ENCODE peak calls at places on chromosomes 1 and 21, in five cellular contexts. One of them, this sample, is unnamed.

GRCh38 chr1:2381741-2382620 is 9.4 kb downstream of the MORN1 start:
- DNase-seq in cardiac fibroblast: peak; percentile 89
- DNase-seq in pancreas: peak; percentile 81
- DNase-seq in AG04449: peak; percentile 21
- DNase-seq in CD8-positive, alpha-beta T cell: peak; percentile 59
- DNase-seq in this sample: no peak

GRCh38 chr1:108646661-108647269 is 14.1 kb downstream of the HENMT1 start:
- DNase-seq in cardiac fibroblast: peak; percentile 92
- DNase-seq in pancreas: peak; percentile 16
- DNase-seq in AG04449: peak; percentile 31
- DNase-seq in CD8-positive, alpha-beta T cell: peak; percentile 65
- DNase-seq in this sample: peak; percentile 31

GRCh38 chr1:193558491-193559028 is 372.1 kb upstream of the B3GALT2 start:
- DNase-seq in cardiac fibroblast: peak; percentile 87
- DNase-seq in pancreas: peak; percentile 27
- DNase-seq in AG04449: peak; percentile 24
- DNase-seq in CD8-positive, alpha-beta T cell: no peak
- DNase-seq in this sample: peak; percentile 65

GRCh38 chr1:66732407-66733166 is 19.7 kb upstream of the DYNLT5 start:
- DNase-seq in cardiac fibroblast: no peak
- DNase-seq in pancreas: no peak
- DNase-seq in AG04449: no peak
- DNase-seq in CD8-positive, alpha-beta T cell: no peak
- DNase-seq in this sample: no peak

GRCh38 chr1:159121526-159121925 is 45.0 kb upstream of the AIM2 start:
- DNase-seq in cardiac fibroblast: no peak
- DNase-seq in pancreas: no peak
- DNase-seq in AG04449: no peak
- DNase-seq in CD8-positive, alpha-beta T cell: no peak
- DNase-seq in this sample: no peak

GRCh38 chr1:93029317-93029716 is 49.8 kb upstream of the MTF2 start:
- DNase-seq in cardiac fibroblast: no peak
- DNase-seq in pancreas: no peak
- DNase-seq in AG04449: no peak
- DNase-seq in CD8-positive, alpha-beta T cell: no peak
- DNase-seq in this sample: no peak

GRCh38 chr21:21051109-21052055 is 53.2 kb downstream of the NCAM2 start:
- DNase-seq in cardiac fibroblast: no peak
- DNase-seq in pancreas: no peak
- DNase-seq in AG04449: no peak
- DNase-seq in CD8-positive, alpha-beta T cell: no peak
- DNase-seq in this sample: no peak

GRCh38 chr1:110513511-110513910 is 5.5 kb downstream of the KCNA10 start:
- DNase-seq in cardiac fibroblast: no peak
- DNase-seq in pancreas: no peak
- DNase-seq in AG04449: no peak
- DNase-seq in CD8-positive, alpha-beta T cell: no peak
- DNase-seq in this sample: no peak

GRCh38 chr1:119291611-119292206 is 76.9 kb upstream of the HAO2 start:
- DNase-seq in cardiac fibroblast: no peak
- DNase-seq in pancreas: no peak
- DNase-seq in AG04449: no peak
- DNase-seq in CD8-positive, alpha-beta T cell: no peak
- DNase-seq in this sample: no peak

GRCh38 chr1:108050134-108050533 is 85.2 kb upstream of the VAV3 start:
- DNase-seq in cardiac fibroblast: peak; percentile 11
- DNase-seq in pancreas: no peak
- DNase-seq in AG04449: no peak
- DNase-seq in CD8-positive, alpha-beta T cell: no peak
- DNase-seq in this sample: no peak

GRCh38 chr1:176033879-176034278 is 173.2 kb downstream of the COP1 start:
- DNase-seq in cardiac fibroblast: peak; percentile 47
- DNase-seq in pancreas: no peak
- DNase-seq in AG04449: no peak
- DNase-seq in CD8-positive, alpha-beta T cell: no peak
- DNase-seq in this sample: no peak

GRCh38 chr1:23010734-23011449 is 4.8 kb downstream of the TEX46 start:
- DNase-seq in cardiac fibroblast: peak; percentile 33
- DNase-seq in pancreas: no peak
- DNase-seq in AG04449: no peak
- DNase-seq in CD8-positive, alpha-beta T cell: no peak
- DNase-seq in this sample: peak; percentile 92

GRCh38 chr1:112502827-112503226 is 5.9 kb upstream of the WNT2B start:
- DNase-seq in cardiac fibroblast: peak; percentile 51
- DNase-seq in pancreas: no peak
- DNase-seq in AG04449: no peak
- DNase-seq in CD8-positive, alpha-beta T cell: no peak
- DNase-seq in this sample: no peak

GRCh38 chr1:175278236-175278635 is 85.7 kb upstream of the KIAA0040 start:
- DNase-seq in cardiac fibroblast: no peak
- DNase-seq in pancreas: no peak
- DNase-seq in AG04449: no peak
- DNase-seq in CD8-positive, alpha-beta T cell: no peak
- DNase-seq in this sample: no peak

GRCh38 chr1:64251971-64252370 is 48.5 kb downstream of the UBE2U start:
- DNase-seq in cardiac fibroblast: no peak
- DNase-seq in pancreas: no peak
- DNase-seq in AG04449: no peak
- DNase-seq in CD8-positive, alpha-beta T cell: no peak
- DNase-seq in this sample: no peak

GRCh38 chr1:169133228-169133576 is 26.7 kb downstream of the ATP1B1 start:
- DNase-seq in cardiac fibroblast: no peak
- DNase-seq in pancreas: no peak
- DNase-seq in AG04449: no peak
- DNase-seq in CD8-positive, alpha-beta T cell: no peak
- DNase-seq in this sample: no peak

GRCh38 chr1:225816643-225817538 is 7.0 kb downstream of the EPHX1 start:
- DNase-seq in cardiac fibroblast: peak; percentile 92
- DNase-seq in pancreas: no peak
- DNase-seq in AG04449: no peak
- DNase-seq in CD8-positive, alpha-beta T cell: no peak
- DNase-seq in this sample: no peak

GRCh38 chr1:181128592-181129497 is 40.3 kb downstream of the IER5 start:
- DNase-seq in cardiac fibroblast: no peak
- DNase-seq in pancreas: no peak
- DNase-seq in AG04449: no peak
- DNase-seq in CD8-positive, alpha-beta T cell: no peak
- DNase-seq in this sample: no peak

GRCh38 chr1:78323311-78323710 is 167.5 kb upstream of the PTGFR start:
- DNase-seq in cardiac fibroblast: no peak
- DNase-seq in pancreas: no peak
- DNase-seq in AG04449: no peak
- DNase-seq in CD8-positive, alpha-beta T cell: no peak
- DNase-seq in this sample: no peak

GRCh38 chr1:201149400-201149799 is 4.9 kb downstream of the TMEM9 start:
- DNase-seq in cardiac fibroblast: peak; percentile 52
- DNase-seq in pancreas: no peak
- DNase-seq in AG04449: no peak
- DNase-seq in CD8-positive, alpha-beta T cell: no peak
- DNase-seq in this sample: no peak

GRCh38 chr21:45991606-45992301 is 10.2 kb downstream of the COL6A1 start:
- DNase-seq in cardiac fibroblast: no peak
- DNase-seq in pancreas: no peak
- DNase-seq in AG04449: no peak
- DNase-seq in CD8-positive, alpha-beta T cell: no peak
- DNase-seq in this sample: no peak

GRCh38 chr1:20411196-20411980 is 74.6 kb downstream of the CAMK2N1 start:
- DNase-seq in cardiac fibroblast: peak; percentile 73
- DNase-seq in pancreas: no peak
- DNase-seq in AG04449: peak; percentile 71
- DNase-seq in CD8-positive, alpha-beta T cell: no peak
- DNase-seq in this sample: peak; percentile 66

GRCh38 chr1:116817582-116818064 is 63.4 kb downstream of the CD2 start:
- DNase-seq in cardiac fibroblast: no peak
- DNase-seq in pancreas: peak; percentile 43
- DNase-seq in AG04449: no peak
- DNase-seq in CD8-positive, alpha-beta T cell: peak; percentile 43
- DNase-seq in this sample: no peak

GRCh38 chr1:227541129-227541528 is 22.2 kb upstream of the ZNF678 start:
- DNase-seq in cardiac fibroblast: no peak
- DNase-seq in pancreas: no peak
- DNase-seq in AG04449: no peak
- DNase-seq in CD8-positive, alpha-beta T cell: no peak
- DNase-seq in this sample: no peak

GRCh38 chr1:8870605-8871538 is 7.6 kb downstream of the ENO1 start:
- DNase-seq in cardiac fibroblast: no peak
- DNase-seq in pancreas: no peak
- DNase-seq in AG04449: no peak
- DNase-seq in CD8-positive, alpha-beta T cell: no peak
- DNase-seq in this sample: no peak

GRCh38 chr1:33825506-33825905 is 38.4 kb upstream of the HMGB4 start:
- DNase-seq in cardiac fibroblast: no peak
- DNase-seq in pancreas: no peak
- DNase-seq in AG04449: no peak
- DNase-seq in CD8-positive, alpha-beta T cell: no peak
- DNase-seq in this sample: no peak

GRCh38 chr1:6267686-6268281 is 6.9 kb upstream of the GPR153 start:
- DNase-seq in cardiac fibroblast: no peak
- DNase-seq in pancreas: no peak
- DNase-seq in AG04449: no peak
- DNase-seq in CD8-positive, alpha-beta T cell: no peak
- DNase-seq in this sample: no peak

GRCh38 chr1:86951430-86951829 is 37.0 kb downstream of the HS2ST1 start:
- DNase-seq in cardiac fibroblast: no peak
- DNase-seq in pancreas: no peak
- DNase-seq in AG04449: no peak
- DNase-seq in CD8-positive, alpha-beta T cell: no peak
- DNase-seq in this sample: no peak

GRCh38 chr1:11156958-11157357 is 32.2 kb upstream of the ANGPTL7 start:
- DNase-seq in cardiac fibroblast: no peak
- DNase-seq in pancreas: no peak
- DNase-seq in AG04449: no peak
- DNase-seq in CD8-positive, alpha-beta T cell: no peak
- DNase-seq in this sample: no peak

GRCh38 chr21:26845066-26845749 is at the start of gene ADAMTS1:
- DNase-seq in cardiac fibroblast: peak; percentile 97
- DNase-seq in pancreas: peak; percentile 90
- DNase-seq in AG04449: no peak
- DNase-seq in CD8-positive, alpha-beta T cell: no peak
- DNase-seq in this sample: no peak

GRCh38 chr1:34292472-34292871 is 115.8 kb downstream of the C1orf94 start:
- DNase-seq in cardiac fibroblast: no peak
- DNase-seq in pancreas: no peak
- DNase-seq in AG04449: no peak
- DNase-seq in CD8-positive, alpha-beta T cell: no peak
- DNase-seq in this sample: no peak

GRCh38 chr1:66331641-66332523 is 202.1 kb upstream of the SGIP1 start:
- DNase-seq in cardiac fibroblast: peak; percentile 92
- DNase-seq in pancreas: peak; percentile 16
- DNase-seq in AG04449: peak; percentile 55
- DNase-seq in CD8-positive, alpha-beta T cell: peak; percentile 18
- DNase-seq in this sample: peak; percentile 19

GRCh38 chr21:35438643-35439404 is 389.7 kb upstream of the RUNX1 start:
- DNase-seq in cardiac fibroblast: peak; percentile 23
- DNase-seq in pancreas: peak; percentile 9
- DNase-seq in AG04449: no peak
- DNase-seq in CD8-positive, alpha-beta T cell: no peak
- DNase-seq in this sample: no peak

GRCh38 chr1:204706838-204707509 is 21.4 kb upstream of the LRRN2 start:
- DNase-seq in cardiac fibroblast: no peak
- DNase-seq in pancreas: no peak
- DNase-seq in AG04449: no peak
- DNase-seq in CD8-positive, alpha-beta T cell: no peak
- DNase-seq in this sample: no peak

DNA sequence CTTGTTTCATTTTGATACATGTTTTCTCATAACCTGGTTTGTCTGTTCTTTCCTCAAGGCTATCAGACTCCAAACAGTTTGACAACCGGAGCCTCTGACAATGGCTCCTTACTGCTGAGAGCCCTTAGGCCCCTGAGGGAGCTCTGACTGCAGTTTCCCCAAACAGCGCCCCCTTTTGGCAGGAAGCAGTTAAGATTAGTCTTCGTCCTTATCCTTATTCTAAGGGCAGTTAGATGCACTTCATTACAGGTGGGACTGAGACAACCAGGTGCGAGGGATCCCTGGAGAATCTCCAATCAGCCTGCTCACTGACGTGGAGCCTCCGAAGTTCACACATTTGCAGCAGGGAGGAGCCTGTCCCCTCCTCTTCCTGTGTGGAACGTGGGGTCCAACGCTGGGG is 393.1 kb downstream of the BRINP3 start:
- DNase-seq in cardiac fibroblast: no peak
- DNase-seq in pancreas: no peak
- DNase-seq in AG04449: no peak
- DNase-seq in CD8-positive, alpha-beta T cell: no peak
- DNase-seq in this sample: no peak
- TF ChIP-seq CTCF in cardiac fibroblast: no peak
- TF ChIP-seq CTCF in pancreas: no peak
- TF ChIP-seq CTCF in AG04449: no peak
- TF ChIP-seq CTCF in CD8-positive, alpha-beta T cell: no peak
- TF ChIP-seq CTCF in this sample: peak; percentile 12

GRCh38 chr1:79695133-79695532 is 688.6 kb upstream of the ADGRL4 start:
- DNase-seq in cardiac fibroblast: no peak
- DNase-seq in pancreas: no peak
- DNase-seq in AG04449: no peak
- DNase-seq in CD8-positive, alpha-beta T cell: no peak
- DNase-seq in this sample: peak; percentile 41
- H3K4me3 ChIP-seq in cardiac fibroblast: no peak overlapping the region
- H3K4me3 ChIP-seq in pancreas: no peak overlapping the region
- H3K4me3 ChIP-seq in AG04449: no peak overlapping the region
- H3K4me3 ChIP-seq in CD8-positive, alpha-beta T cell: no peak overlapping the region
- H3K4me3 ChIP-seq in this sample: no peak overlapping the region

DNA sequence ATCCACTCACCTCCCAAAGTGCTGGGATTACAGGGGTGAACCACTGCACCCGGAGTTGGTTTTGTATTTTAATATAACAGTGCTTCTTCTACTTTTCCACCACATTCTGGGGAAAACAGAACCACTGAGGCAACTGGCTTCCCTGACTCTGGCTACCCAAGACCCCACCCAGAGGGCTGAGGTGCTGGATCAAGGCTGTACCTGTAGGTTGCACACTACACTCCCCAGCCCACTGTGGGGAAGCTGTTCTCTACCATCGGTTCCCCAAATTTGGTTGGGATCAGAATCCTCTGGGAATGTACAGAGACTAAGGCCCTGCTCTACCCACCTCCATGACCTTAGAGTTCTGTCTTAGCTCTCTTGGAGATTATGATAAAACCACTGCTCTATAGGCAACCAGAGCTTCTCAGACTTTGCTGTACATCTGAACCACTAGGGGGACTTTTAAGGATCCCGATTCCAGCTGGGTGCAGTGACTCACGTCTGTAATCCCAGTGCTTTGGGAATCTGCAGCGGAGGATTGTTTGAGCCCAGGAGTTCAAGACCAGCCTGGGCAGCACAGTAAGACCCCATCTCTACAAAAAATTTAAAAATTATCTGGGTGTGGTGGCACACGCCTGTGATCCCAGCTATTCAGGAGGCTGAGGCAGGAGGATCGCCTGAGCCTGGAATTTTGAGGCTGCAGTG is 51.6 kb downstream of the GNG4 start:
- DNase-seq in cardiac fibroblast: peak; percentile 61
- DNase-seq in pancreas: no peak
- DNase-seq in AG04449: no peak
- DNase-seq in CD8-positive, alpha-beta T cell: no peak
- DNase-seq in this sample: no peak
- TF ChIP-seq CTCF in cardiac fibroblast: peak; percentile 57
- TF ChIP-seq CTCF in pancreas: no peak
- TF ChIP-seq CTCF in AG04449: peak; percentile 45
- TF ChIP-seq CTCF in CD8-positive, alpha-beta T cell: no peak
- TF ChIP-seq CTCF in this sample: no peak

GRCh38 chr1:24727490-24728214 is 17.6 kb upstream of the CLIC4 start:
- DNase-seq in cardiac fibroblast: peak; percentile 90
- DNase-seq in pancreas: no peak
- DNase-seq in AG04449: no peak
- DNase-seq in CD8-positive, alpha-beta T cell: no peak
- DNase-seq in this sample: no peak
- H3K4me3 ChIP-seq in cardiac fibroblast: peak overlapping the region; percentile 30
- H3K4me3 ChIP-seq in pancreas: no peak overlapping the region
- H3K4me3 ChIP-seq in AG04449: peak overlapping the region; percentile 27
- H3K4me3 ChIP-seq in CD8-positive, alpha-beta T cell: no peak overlapping the region
- H3K4me3 ChIP-seq in this sample: no peak overlapping the region

This sample was measured in kidney epithelial cell.